ENCODE peak calls at places on chromosome 6, in five cellular contexts. One of them, this sample, is unnamed. For H3K36me3, the result is how much of the 10 kb centered on the place peaks cover.

GRCh38 chr6:151914475-151914874 is 107.0 kb downstream of the ESR1 start:
- DNase-seq in right lobe of liver: no peak
- DNase-seq in psoas muscle: no peak
- DNase-seq in kidney epithelial cell: no peak
- DNase-seq in fibroblast of lung: peak
- DNase-seq in this sample: no peak

GRCh38 chr6:37131104-37131959 is 38.6 kb upstream of the PIM1 start:
- DNase-seq in kidney epithelial cell: no peak
- DNase-seq in right lobe of liver: peak
- DNase-seq in psoas muscle: peak
- DNase-seq in fibroblast of lung: peak
- DNase-seq in this sample: no peak

GRCh38 chr6:115131709-115132490 is 789.1 kb upstream of the HS3ST5 start:
- DNase-seq in fibroblast of lung: no peak
- DNase-seq in right lobe of liver: no peak
- DNase-seq in kidney epithelial cell: no peak
- DNase-seq in psoas muscle: no peak
- DNase-seq in this sample: no peak

GRCh38 chr6:93678841-93679454 is 259.6 kb upstream of the EPHA7 start:
- DNase-seq in fibroblast of lung: peak
- DNase-seq in right lobe of liver: no peak
- DNase-seq in psoas muscle: no peak
- DNase-seq in kidney epithelial cell: no peak
- DNase-seq in this sample: no peak

GRCh38 chr6:118705799-118706481 is 54.5 kb upstream of the CEP85L start:
- DNase-seq in right lobe of liver: no peak
- DNase-seq in psoas muscle: peak
- DNase-seq in kidney epithelial cell: no peak
- DNase-seq in fibroblast of lung: peak
- DNase-seq in this sample: no peak

GRCh38 chr6:439681-440167 is 48.2 kb downstream of the IRF4 start:
- DNase-seq in right lobe of liver: no peak
- DNase-seq in kidney epithelial cell: no peak
- DNase-seq in fibroblast of lung: peak
- DNase-seq in psoas muscle: no peak
- DNase-seq in this sample: no peak

GRCh38 chr6:69933239-69933638 is 66.9 kb downstream of the COL19A1 start:
- DNase-seq in right lobe of liver: no peak
- DNase-seq in psoas muscle: no peak
- DNase-seq in fibroblast of lung: peak
- DNase-seq in kidney epithelial cell: no peak
- DNase-seq in this sample: no peak

GRCh38 chr6:24472181-24472580 is 17.2 kb downstream of the GPLD1 start:
- DNase-seq in fibroblast of lung: no peak
- DNase-seq in kidney epithelial cell: no peak
- DNase-seq in right lobe of liver: no peak
- DNase-seq in psoas muscle: no peak
- DNase-seq in this sample: no peak

GRCh38 chr6:30465582-30466306 is 23.6 kb upstream of the HLA-E start:
- DNase-seq in psoas muscle: no peak
- DNase-seq in right lobe of liver: no peak
- DNase-seq in fibroblast of lung: no peak
- DNase-seq in kidney epithelial cell: no peak
- DNase-seq in this sample: no peak

GRCh38 chr6:44665143-44665542 is 277.6 kb downstream of the CDC5L start:
- DNase-seq in right lobe of liver: no peak
- DNase-seq in kidney epithelial cell: no peak
- DNase-seq in psoas muscle: no peak
- DNase-seq in fibroblast of lung: no peak
- DNase-seq in this sample: no peak

GRCh38 chr6:49548613-49549304 is 1.7 kb upstream of the C6orf141 start:
- DNase-seq in psoas muscle: no peak
- DNase-seq in kidney epithelial cell: no peak
- DNase-seq in right lobe of liver: no peak
- DNase-seq in fibroblast of lung: no peak
- DNase-seq in this sample: no peak

GRCh38 chr6:80638222-80639055 is 532.0 kb downstream of the BCKDHB start:
- DNase-seq in kidney epithelial cell: peak
- DNase-seq in right lobe of liver: peak
- DNase-seq in psoas muscle: no peak
- DNase-seq in fibroblast of lung: peak
- DNase-seq in this sample: peak

GRCh38 chr6:119620846-119621570 is 271.4 kb upstream of the MAN1A1 start:
- DNase-seq in kidney epithelial cell: peak
- DNase-seq in right lobe of liver: no peak
- DNase-seq in fibroblast of lung: peak
- DNase-seq in psoas muscle: no peak
- DNase-seq in this sample: peak

GRCh38 chr6:131999545-132000146 is 48.5 kb upstream of the CCN2 start:
- DNase-seq in right lobe of liver: no peak
- DNase-seq in psoas muscle: no peak
- DNase-seq in kidney epithelial cell: no peak
- DNase-seq in fibroblast of lung: no peak
- DNase-seq in this sample: no peak

GRCh38 chr6:45630801-45631200 is 253.1 kb upstream of the SUPT3H start:
- DNase-seq in fibroblast of lung: peak
- DNase-seq in kidney epithelial cell: no peak
- DNase-seq in psoas muscle: no peak
- DNase-seq in right lobe of liver: no peak
- DNase-seq in this sample: peak

GRCh38 chr6:156347251-156348049 is 429.7 kb upstream of the ARID1B start:
- DNase-seq in psoas muscle: no peak
- DNase-seq in fibroblast of lung: peak
- DNase-seq in kidney epithelial cell: peak
- DNase-seq in right lobe of liver: no peak
- DNase-seq in this sample: no peak

GRCh38 chr6:54135665-54136370 is 24.6 kb downstream of the MLIP start:
- DNase-seq in psoas muscle: no peak
- DNase-seq in kidney epithelial cell: no peak
- DNase-seq in right lobe of liver: no peak
- DNase-seq in fibroblast of lung: peak
- DNase-seq in this sample: no peak

GRCh38 chr6:79215233-79215824 is 19.2 kb downstream of the HMGN3 start:
- DNase-seq in right lobe of liver: no peak
- DNase-seq in psoas muscle: no peak
- DNase-seq in fibroblast of lung: peak
- DNase-seq in kidney epithelial cell: no peak
- DNase-seq in this sample: no peak

GRCh38 chr6:163489584-163489983 is 75.1 kb downstream of the QKI start:
- DNase-seq in psoas muscle: no peak
- DNase-seq in kidney epithelial cell: no peak
- DNase-seq in fibroblast of lung: peak
- DNase-seq in right lobe of liver: no peak
- DNase-seq in this sample: peak

GRCh38 chr6:129215246-129215645 is 332.3 kb downstream of the LAMA2 start:
- DNase-seq in right lobe of liver: no peak
- DNase-seq in psoas muscle: no peak
- DNase-seq in kidney epithelial cell: no peak
- DNase-seq in fibroblast of lung: no peak
- DNase-seq in this sample: no peak

GRCh38 chr6:121297699-121298098 is 36.6 kb downstream of the TBC1D32 start:
- DNase-seq in psoas muscle: no peak
- DNase-seq in kidney epithelial cell: no peak
- DNase-seq in right lobe of liver: no peak
- DNase-seq in fibroblast of lung: peak
- DNase-seq in this sample: no peak

GRCh38 chr6:82362868-82363267 is 749 bp upstream of the TPBG start:
- DNase-seq in kidney epithelial cell: no peak
- DNase-seq in fibroblast of lung: peak
- DNase-seq in psoas muscle: no peak
- DNase-seq in right lobe of liver: no peak
- DNase-seq in this sample: peak

GRCh38 chr6:63307581-63308246 is 12.1 kb downstream of the LGSN start:
- DNase-seq in right lobe of liver: no peak
- DNase-seq in psoas muscle: no peak
- DNase-seq in kidney epithelial cell: no peak
- DNase-seq in fibroblast of lung: peak
- DNase-seq in this sample: no peak

GRCh38 chr6:73451166-73452106 is 661 bp downstream of the CGAS start:
- DNase-seq in fibroblast of lung: peak
- DNase-seq in kidney epithelial cell: no peak
- DNase-seq in psoas muscle: peak
- DNase-seq in right lobe of liver: peak
- DNase-seq in this sample: no peak

GRCh38 chr6:3015144-3015543 is 15.4 kb downstream of the NQO2 start:
- DNase-seq in fibroblast of lung: no peak
- DNase-seq in right lobe of liver: no peak
- DNase-seq in kidney epithelial cell: no peak
- DNase-seq in psoas muscle: no peak
- DNase-seq in this sample: no peak

GRCh38 chr6:74137910-74138309 is 441.9 kb downstream of the CD109 start:
- DNase-seq in kidney epithelial cell: peak
- DNase-seq in psoas muscle: no peak
- DNase-seq in right lobe of liver: no peak
- DNase-seq in fibroblast of lung: peak
- DNase-seq in this sample: peak

GRCh38 chr6:5085638-5086293 is 625 bp downstream of the PPP1R3G start:
- DNase-seq in kidney epithelial cell: no peak
- DNase-seq in psoas muscle: peak
- DNase-seq in fibroblast of lung: peak
- DNase-seq in right lobe of liver: peak
- DNase-seq in this sample: no peak

GRCh38 chr6:20921533-20921932 is 387.3 kb downstream of the CDKAL1 start:
- DNase-seq in kidney epithelial cell: no peak
- DNase-seq in psoas muscle: no peak
- DNase-seq in right lobe of liver: no peak
- DNase-seq in fibroblast of lung: peak
- DNase-seq in this sample: peak

GRCh38 chr6:133814235-133814634 is 74.7 kb upstream of the TCF21 start:
- DNase-seq in fibroblast of lung: peak
- DNase-seq in right lobe of liver: no peak
- DNase-seq in kidney epithelial cell: no peak
- DNase-seq in psoas muscle: no peak
- DNase-seq in this sample: no peak

GRCh38 chr6:159756508-159756907 is 5.3 kb upstream of the ACAT2 start:
- DNase-seq in fibroblast of lung: no peak
- DNase-seq in kidney epithelial cell: no peak
- DNase-seq in right lobe of liver: no peak
- DNase-seq in psoas muscle: no peak
- DNase-seq in this sample: no peak

DNA sequence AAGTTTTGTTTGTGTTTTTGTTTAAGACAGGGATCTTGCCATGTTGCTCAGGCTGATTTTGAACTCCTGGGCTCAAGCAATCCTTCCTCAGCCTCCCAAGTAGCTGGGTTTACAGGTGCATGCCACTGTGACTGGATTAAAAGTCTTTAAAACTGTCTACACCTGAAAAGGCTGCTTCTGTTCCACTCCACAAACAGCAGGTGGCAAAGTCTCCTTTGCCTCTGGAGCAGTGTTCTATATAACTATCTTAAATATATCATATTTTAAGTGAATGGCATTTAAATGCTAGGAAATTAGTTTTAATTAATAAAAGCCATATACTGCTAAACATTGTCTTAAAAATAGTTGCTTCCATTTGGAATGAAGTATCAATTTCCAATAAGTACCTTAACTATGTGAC is 89.2 kb upstream of the BCLAF1 start:
- DNase-seq in kidney epithelial cell: no peak
- DNase-seq in right lobe of liver: no peak
- DNase-seq in psoas muscle: no peak
- DNase-seq in fibroblast of lung: no peak
- DNase-seq in this sample: no peak
- TF ChIP-seq CTCF in kidney epithelial cell: peak
- TF ChIP-seq CTCF in right lobe of liver: peak
- TF ChIP-seq CTCF in psoas muscle: no peak
- TF ChIP-seq CTCF in fibroblast of lung: peak
- TF ChIP-seq CTCF in this sample: peak

DNA sequence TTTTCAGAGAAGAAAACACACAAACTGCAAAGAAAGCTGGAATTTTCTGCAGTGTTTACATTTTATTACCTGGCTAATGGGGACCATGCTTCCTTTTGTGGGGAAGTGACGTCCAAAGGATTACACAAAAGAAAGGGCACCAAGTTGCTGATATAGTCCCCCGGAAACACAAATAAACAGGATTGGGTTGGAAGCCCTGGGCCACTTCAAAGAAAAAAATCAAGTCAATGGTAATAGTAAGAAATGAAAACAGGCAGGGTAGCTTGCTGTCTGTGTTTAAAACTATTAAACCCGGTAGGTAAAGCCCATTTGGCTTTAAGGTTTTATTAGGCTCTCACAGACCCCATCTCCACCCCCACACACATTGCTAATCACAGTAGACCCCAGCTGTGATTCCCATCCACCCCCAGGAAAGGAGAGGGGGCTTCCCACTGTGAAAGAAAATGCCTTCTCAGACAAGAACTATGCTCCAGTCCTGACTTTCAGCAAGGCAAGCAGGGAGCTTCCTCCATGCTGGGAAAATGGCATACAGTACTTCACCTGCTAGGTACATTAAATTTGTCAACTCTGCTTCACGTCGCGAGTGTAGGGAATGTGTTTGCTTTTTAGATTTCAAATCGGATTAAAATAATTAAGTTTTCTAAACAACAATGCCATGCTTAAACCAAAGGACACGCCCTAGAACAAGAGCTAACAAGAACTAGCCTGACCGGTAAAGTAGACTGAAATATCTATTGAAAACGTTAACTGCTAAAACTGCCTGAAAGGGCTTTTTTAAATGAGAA is 1.1 kb downstream of the PERP start:
- DNase-seq in kidney epithelial cell: no peak
- DNase-seq in right lobe of liver: no peak
- DNase-seq in fibroblast of lung: peak
- DNase-seq in psoas muscle: no peak
- DNase-seq in this sample: no peak
- H3K4me3 ChIP-seq in kidney epithelial cell: peak
- H3K4me3 ChIP-seq in right lobe of liver: peak
- H3K4me3 ChIP-seq in fibroblast of lung: peak
- H3K4me3 ChIP-seq in psoas muscle: peak
- H3K4me3 ChIP-seq in this sample: peak

DNA sequence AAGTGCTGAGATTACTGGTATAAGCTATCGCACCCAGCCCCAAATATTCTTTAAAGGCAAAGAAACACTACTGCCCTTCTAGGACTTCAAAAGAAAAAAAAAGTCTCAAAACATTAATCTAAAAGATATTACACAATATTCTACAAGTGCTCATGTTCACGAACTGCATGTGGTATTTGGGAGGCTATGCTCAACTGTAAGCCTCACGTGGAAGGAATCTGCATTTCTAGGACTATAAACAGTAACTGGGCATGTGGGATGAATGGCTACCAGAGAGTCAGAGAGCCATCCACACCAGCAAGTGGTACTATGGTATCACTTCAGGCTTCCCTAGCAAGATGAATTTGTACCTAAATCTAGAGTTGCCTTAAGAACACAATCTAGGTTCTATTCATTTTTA is 50.0 kb downstream of the FKBP5 start:
- DNase-seq in psoas muscle: no peak
- DNase-seq in fibroblast of lung: no peak
- DNase-seq in right lobe of liver: no peak
- DNase-seq in kidney epithelial cell: no peak
- DNase-seq in this sample: no peak
- H3K36me3 ChIP-seq in psoas muscle: half or more
- H3K36me3 ChIP-seq in fibroblast of lung: under half
- H3K36me3 ChIP-seq in right lobe of liver: under half
- H3K36me3 ChIP-seq in kidney epithelial cell: under half
- H3K36me3 ChIP-seq in this sample: under half

GRCh38 chr6:161369339-161369738 is 95.5 kb upstream of the AGPAT4 start:
- DNase-seq in psoas muscle: no peak
- DNase-seq in fibroblast of lung: peak
- DNase-seq in kidney epithelial cell: peak
- DNase-seq in right lobe of liver: no peak
- DNase-seq in this sample: peak
- TF ChIP-seq CTCF in psoas muscle: no peak
- TF ChIP-seq CTCF in fibroblast of lung: no peak
- TF ChIP-seq CTCF in kidney epithelial cell: no peak
- TF ChIP-seq CTCF in right lobe of liver: no peak
- TF ChIP-seq CTCF in this sample: no peak